ENCODE peak calls at places on chromosome 21, in ten cellular contexts. One of them, this sample, is unnamed.

GRCh38 chr21:41236361-41236973 is 68.5 kb downstream of the BACE2 start:
- DNase-seq in H9: no peak
- DNase-seq in body of pancreas: no peak
- DNase-seq in colonic mucosa: no peak
- DNase-seq in glutamatergic neuron: no peak
- DNase-seq in nephron progenitor cell: no peak
- DNase-seq in tibial artery: peak; percentile 55
- DNase-seq in suprapubic skin: no peak
- DNase-seq in HFFc6: no peak
- DNase-seq in AG09309: no peak
- DNase-seq in this sample: no peak

GRCh38 chr21:39386194-39386593 is 37.3 kb upstream of the HMGN1 start:
- DNase-seq in HFFc6: no peak
- DNase-seq in tibial artery: no peak
- DNase-seq in glutamatergic neuron: no peak
- DNase-seq in H9: peak; percentile 38
- DNase-seq in suprapubic skin: no peak
- DNase-seq in colonic mucosa: peak; percentile 33
- DNase-seq in AG09309: no peak
- DNase-seq in nephron progenitor cell: no peak
- DNase-seq in body of pancreas: peak; percentile 28
- DNase-seq in this sample: no peak

GRCh38 chr21:44714905-44715304 is 3.5 kb upstream of the TSPEAR start:
- DNase-seq in colonic mucosa: no peak
- DNase-seq in body of pancreas: no peak
- DNase-seq in glutamatergic neuron: no peak
- DNase-seq in tibial artery: no peak
- DNase-seq in AG09309: no peak
- DNase-seq in suprapubic skin: no peak
- DNase-seq in H9: no peak
- DNase-seq in HFFc6: no peak
- DNase-seq in nephron progenitor cell: no peak
- DNase-seq in this sample: no peak

GRCh38 chr21:14453339-14453738 is 70.4 kb upstream of the HSPA13 start:
- DNase-seq in nephron progenitor cell: no peak
- DNase-seq in H9: no peak
- DNase-seq in HFFc6: no peak
- DNase-seq in suprapubic skin: no peak
- DNase-seq in glutamatergic neuron: no peak
- DNase-seq in tibial artery: no peak
- DNase-seq in colonic mucosa: no peak
- DNase-seq in body of pancreas: peak; percentile 3
- DNase-seq in AG09309: no peak
- DNase-seq in this sample: no peak

GRCh38 chr21:38139380-38140168 is 117.2 kb upstream of the KCNJ15 start:
- DNase-seq in tibial artery: no peak
- DNase-seq in H9: no peak
- DNase-seq in glutamatergic neuron: no peak
- DNase-seq in colonic mucosa: no peak
- DNase-seq in nephron progenitor cell: no peak
- DNase-seq in AG09309: no peak
- DNase-seq in suprapubic skin: no peak
- DNase-seq in HFFc6: no peak
- DNase-seq in body of pancreas: no peak
- DNase-seq in this sample: no peak

GRCh38 chr21:44079846-44080245 is 27.4 kb upstream of the PWP2 start:
- DNase-seq in H9: no peak
- DNase-seq in colonic mucosa: no peak
- DNase-seq in HFFc6: no peak
- DNase-seq in AG09309: no peak
- DNase-seq in suprapubic skin: no peak
- DNase-seq in tibial artery: no peak
- DNase-seq in body of pancreas: no peak
- DNase-seq in glutamatergic neuron: no peak
- DNase-seq in nephron progenitor cell: no peak
- DNase-seq in this sample: no peak

GRCh38 chr21:39182484-39183271 is 573 bp downstream of the PSMG1 start:
- DNase-seq in nephron progenitor cell: no peak
- DNase-seq in body of pancreas: no peak
- DNase-seq in suprapubic skin: no peak
- DNase-seq in colonic mucosa: peak; percentile 45
- DNase-seq in tibial artery: peak; percentile 71
- DNase-seq in H9: no peak
- DNase-seq in glutamatergic neuron: no peak
- DNase-seq in HFFc6: peak; percentile 20
- DNase-seq in AG09309: no peak
- DNase-seq in this sample: no peak

GRCh38 chr21:39601194-39601940 is 11.4 kb upstream of the B3GALT5 start:
- DNase-seq in body of pancreas: no peak
- DNase-seq in glutamatergic neuron: no peak
- DNase-seq in nephron progenitor cell: peak; percentile 39
- DNase-seq in H9: no peak
- DNase-seq in colonic mucosa: no peak
- DNase-seq in HFFc6: no peak
- DNase-seq in tibial artery: no peak
- DNase-seq in AG09309: no peak
- DNase-seq in suprapubic skin: no peak
- DNase-seq in this sample: no peak

DNA sequence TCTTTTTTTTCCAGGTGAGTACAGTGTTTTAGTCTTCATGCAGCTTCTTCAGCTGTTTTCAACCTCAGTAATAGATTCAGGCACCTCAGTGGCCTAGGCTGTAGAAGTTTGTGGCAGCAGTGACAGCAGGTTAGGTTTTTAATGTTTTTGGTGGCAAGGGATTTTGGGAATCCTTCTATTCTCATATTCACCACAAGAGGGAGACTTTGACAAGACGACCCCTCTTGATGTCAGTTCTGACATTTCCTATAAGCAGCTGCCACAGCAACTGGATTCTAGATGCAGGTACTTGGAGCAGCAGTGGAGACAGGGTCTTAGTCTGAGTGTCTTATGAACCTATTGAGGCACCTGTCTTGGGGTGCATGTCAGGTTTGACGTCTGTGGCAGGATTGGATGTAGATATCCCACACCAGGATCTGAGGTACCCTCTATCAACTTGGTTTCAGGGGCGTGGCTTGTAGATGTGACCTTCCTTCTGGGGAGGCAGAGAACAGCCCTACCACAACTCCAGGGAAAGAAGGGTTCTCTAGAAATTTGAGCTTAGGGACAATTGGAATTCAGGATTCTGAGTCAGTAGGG is 1104.2 kb upstream of the TMPRSS15 start:
- DNase-seq in HFFc6: no peak
- DNase-seq in colonic mucosa: no peak
- DNase-seq in nephron progenitor cell: no peak
- DNase-seq in glutamatergic neuron: no peak
- DNase-seq in AG09309: no peak
- DNase-seq in tibial artery: no peak
- DNase-seq in suprapubic skin: no peak
- DNase-seq in body of pancreas: no peak
- DNase-seq in H9: no peak
- DNase-seq in this sample: no peak
- TF ChIP-seq CTCF in HFFc6: peak; percentile 29
- TF ChIP-seq CTCF in colonic mucosa: peak; percentile 23
- TF ChIP-seq CTCF in nephron progenitor cell: peak; percentile 42
- TF ChIP-seq CTCF in glutamatergic neuron: peak; percentile 83
- TF ChIP-seq CTCF in AG09309: no peak
- TF ChIP-seq CTCF in tibial artery: no peak
- TF ChIP-seq CTCF in suprapubic skin: no peak
- TF ChIP-seq CTCF in body of pancreas: peak; percentile 36
- TF ChIP-seq CTCF in H9: peak; percentile 75
- TF ChIP-seq CTCF in this sample: peak; percentile 52

GRCh38 chr21:34513109-34513675 is 1.2 kb upstream of the KCNE1 start:
- DNase-seq in H9: no peak
- DNase-seq in glutamatergic neuron: no peak
- DNase-seq in body of pancreas: no peak
- DNase-seq in AG09309: no peak
- DNase-seq in HFFc6: no peak
- DNase-seq in tibial artery: no peak
- DNase-seq in suprapubic skin: no peak
- DNase-seq in nephron progenitor cell: no peak
- DNase-seq in colonic mucosa: no peak
- DNase-seq in this sample: no peak

GRCh38 chr21:34511787-34512451 is at the start of gene KCNE1:
- DNase-seq in body of pancreas: peak; percentile 80
- DNase-seq in suprapubic skin: no peak
- DNase-seq in HFFc6: no peak
- DNase-seq in glutamatergic neuron: no peak
- DNase-seq in AG09309: no peak
- DNase-seq in colonic mucosa: no peak
- DNase-seq in H9: no peak
- DNase-seq in nephron progenitor cell: no peak
- DNase-seq in tibial artery: peak; percentile 75
- DNase-seq in this sample: no peak

GRCh38 chr21:34510148-34511142 is 1.6 kb downstream of the KCNE1 start:
- DNase-seq in H9: peak; percentile 88
- DNase-seq in colonic mucosa: peak; percentile 84
- DNase-seq in suprapubic skin: no peak
- DNase-seq in HFFc6: peak; percentile 61
- DNase-seq in body of pancreas: peak; percentile 87
- DNase-seq in tibial artery: peak; percentile 86
- DNase-seq in nephron progenitor cell: peak; percentile 62
- DNase-seq in AG09309: no peak
- DNase-seq in glutamatergic neuron: peak; percentile 56
- DNase-seq in this sample: no peak

GRCh38 chr21:34511154-34511553 is 856 bp downstream of the KCNE1 start:
- DNase-seq in H9: no peak
- DNase-seq in colonic mucosa: no peak
- DNase-seq in body of pancreas: no peak
- DNase-seq in AG09309: no peak
- DNase-seq in nephron progenitor cell: no peak
- DNase-seq in tibial artery: no peak
- DNase-seq in suprapubic skin: no peak
- DNase-seq in glutamatergic neuron: no peak
- DNase-seq in HFFc6: no peak
- DNase-seq in this sample: no peak

GRCh38 chr21:34509151-34509550 is 2.9 kb downstream of the KCNE1 start:
- DNase-seq in colonic mucosa: no peak
- DNase-seq in nephron progenitor cell: no peak
- DNase-seq in suprapubic skin: no peak
- DNase-seq in tibial artery: no peak
- DNase-seq in glutamatergic neuron: no peak
- DNase-seq in H9: no peak
- DNase-seq in HFFc6: no peak
- DNase-seq in AG09309: no peak
- DNase-seq in body of pancreas: no peak
- DNase-seq in this sample: no peak
- TF ChIP-seq CTCF in colonic mucosa: peak; percentile 12
- TF ChIP-seq CTCF in nephron progenitor cell: no peak
- TF ChIP-seq CTCF in suprapubic skin: no peak
- TF ChIP-seq CTCF in tibial artery: peak; percentile 9
- TF ChIP-seq CTCF in glutamatergic neuron: no peak
- TF ChIP-seq CTCF in H9: peak; percentile 38
- TF ChIP-seq CTCF in HFFc6: peak; percentile 62
- TF ChIP-seq CTCF in AG09309: peak; percentile 40
- TF ChIP-seq CTCF in body of pancreas: peak; percentile 17
- TF ChIP-seq CTCF in this sample: no peak

DNA sequence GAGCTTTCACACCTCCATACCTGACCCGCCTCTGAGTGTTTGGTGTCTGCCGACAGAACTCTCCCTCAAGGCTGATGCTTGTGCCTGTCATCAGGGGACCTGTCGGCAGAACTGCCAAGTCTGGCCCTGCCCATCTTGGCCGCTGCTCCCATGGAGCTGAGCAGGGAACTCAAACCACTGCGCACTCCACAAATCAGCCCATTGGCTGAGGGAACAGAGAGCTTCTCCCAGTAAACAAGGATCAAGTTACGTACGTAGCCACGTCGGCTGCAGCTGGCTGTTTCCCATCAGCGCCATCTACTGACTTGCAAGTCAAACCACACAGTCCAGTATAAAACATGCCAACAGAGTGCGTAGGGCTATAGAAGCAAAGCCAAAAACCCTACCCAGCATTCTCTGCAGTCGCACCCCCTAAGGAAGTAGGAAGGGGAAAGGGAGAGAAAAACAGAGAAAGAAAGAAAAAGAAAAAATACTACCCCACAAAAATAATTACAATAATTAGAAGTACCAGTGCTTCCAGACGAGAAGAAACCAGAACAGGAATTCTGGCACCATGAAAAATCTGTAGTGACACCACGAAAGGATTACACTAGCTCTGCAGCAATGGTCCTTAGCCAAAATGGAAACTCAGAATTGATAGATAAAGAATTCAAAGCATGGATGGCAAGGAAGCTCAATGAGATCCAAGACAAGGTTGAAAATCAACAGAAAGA is 13.1 kb downstream of the KRTAP13-1 start:
- DNase-seq in H9: peak; percentile 98
- DNase-seq in body of pancreas: peak; percentile 94
- DNase-seq in suprapubic skin: no peak
- DNase-seq in colonic mucosa: peak; percentile 65
- DNase-seq in nephron progenitor cell: peak; percentile 27
- DNase-seq in tibial artery: no peak
- DNase-seq in AG09309: no peak
- DNase-seq in glutamatergic neuron: peak; percentile 54
- DNase-seq in HFFc6: no peak
- DNase-seq in this sample: peak; percentile 42
- TF ChIP-seq CTCF in H9: peak; percentile 75
- TF ChIP-seq CTCF in body of pancreas: peak; percentile 56
- TF ChIP-seq CTCF in suprapubic skin: no peak
- TF ChIP-seq CTCF in colonic mucosa: peak; percentile 51
- TF ChIP-seq CTCF in nephron progenitor cell: peak; percentile 29
- TF ChIP-seq CTCF in tibial artery: peak; percentile 38
- TF ChIP-seq CTCF in AG09309: no peak
- TF ChIP-seq CTCF in glutamatergic neuron: no peak
- TF ChIP-seq CTCF in HFFc6: peak; percentile 10
- TF ChIP-seq CTCF in this sample: no peak

GRCh38 chr21:35614412-35614901 is 445.9 kb downstream of the SETD4 start:
- DNase-seq in body of pancreas: no peak
- DNase-seq in colonic mucosa: no peak
- DNase-seq in AG09309: no peak
- DNase-seq in HFFc6: peak; percentile 48
- DNase-seq in tibial artery: no peak
- DNase-seq in suprapubic skin: no peak
- DNase-seq in nephron progenitor cell: no peak
- DNase-seq in glutamatergic neuron: no peak
- DNase-seq in H9: no peak
- DNase-seq in this sample: no peak

GRCh38 chr21:35619184-35619583 is 441.1 kb downstream of the SETD4 start:
- DNase-seq in suprapubic skin: no peak
- DNase-seq in nephron progenitor cell: no peak
- DNase-seq in glutamatergic neuron: no peak
- DNase-seq in body of pancreas: no peak
- DNase-seq in colonic mucosa: no peak
- DNase-seq in HFFc6: peak; percentile 85
- DNase-seq in AG09309: peak; percentile 50
- DNase-seq in H9: no peak
- DNase-seq in tibial artery: no peak
- DNase-seq in this sample: no peak

GRCh38 chr21:35615325-35615724 is 445.0 kb downstream of the SETD4 start:
- DNase-seq in glutamatergic neuron: no peak
- DNase-seq in body of pancreas: no peak
- DNase-seq in HFFc6: no peak
- DNase-seq in suprapubic skin: no peak
- DNase-seq in nephron progenitor cell: no peak
- DNase-seq in AG09309: no peak
- DNase-seq in colonic mucosa: no peak
- DNase-seq in H9: no peak
- DNase-seq in tibial artery: no peak
- DNase-seq in this sample: no peak

GRCh38 chr21:35617491-35617890 is 442.8 kb downstream of the SETD4 start:
- DNase-seq in nephron progenitor cell: no peak
- DNase-seq in AG09309: no peak
- DNase-seq in tibial artery: no peak
- DNase-seq in H9: no peak
- DNase-seq in glutamatergic neuron: no peak
- DNase-seq in colonic mucosa: no peak
- DNase-seq in body of pancreas: no peak
- DNase-seq in HFFc6: peak; percentile 23
- DNase-seq in suprapubic skin: no peak
- DNase-seq in this sample: no peak

DNA sequence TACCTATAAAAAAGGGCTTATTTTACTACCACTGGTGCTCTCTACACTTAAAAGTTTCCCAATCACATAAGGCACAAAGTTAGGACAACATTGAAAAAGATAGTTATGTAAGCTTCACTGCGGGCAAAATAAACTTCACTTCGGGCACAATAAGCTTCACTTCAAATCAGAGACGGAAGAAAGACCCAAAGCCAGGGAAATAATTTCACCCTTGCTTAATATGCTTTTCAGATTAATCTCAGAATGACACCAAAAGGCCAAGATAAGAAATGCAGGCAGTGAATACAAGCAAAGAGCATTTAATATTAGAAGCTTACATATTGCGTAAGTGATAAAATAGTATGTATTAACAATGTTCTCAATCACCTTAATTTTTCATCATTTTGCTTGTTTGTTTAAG is 444.2 kb downstream of the SETD4 start:
- DNase-seq in tibial artery: no peak
- DNase-seq in nephron progenitor cell: no peak
- DNase-seq in HFFc6: peak; percentile 41
- DNase-seq in AG09309: peak; percentile 56
- DNase-seq in body of pancreas: no peak
- DNase-seq in suprapubic skin: no peak
- DNase-seq in glutamatergic neuron: no peak
- DNase-seq in H9: no peak
- DNase-seq in colonic mucosa: no peak
- DNase-seq in this sample: no peak
- TF ChIP-seq CTCF in tibial artery: peak; percentile 44
- TF ChIP-seq CTCF in nephron progenitor cell: no peak
- TF ChIP-seq CTCF in HFFc6: peak; percentile 69
- TF ChIP-seq CTCF in AG09309: peak; percentile 43
- TF ChIP-seq CTCF in body of pancreas: peak; percentile 49
- TF ChIP-seq CTCF in suprapubic skin: peak; percentile 22
- TF ChIP-seq CTCF in glutamatergic neuron: no peak
- TF ChIP-seq CTCF in H9: no peak
- TF ChIP-seq CTCF in colonic mucosa: no peak
- TF ChIP-seq CTCF in this sample: no peak